ENCODE peak calls at places on chromosomes 11 and 22, in nine cellular contexts. G, W, K, J, Z, S, R, F and T are unnamed samples.

GRCh38 chr11:45098929-45099328 is 47.5 kb upstream of the PRDM11 start:
- DNase-seq in G (no peak), W (no peak), K (no peak), J (peak), Z (no peak), S (no peak), R (no peak), F (no peak), T (no peak)

GRCh38 chr22:22091400-22091878 is 108.9 kb upstream of the TOP3B start:
- DNase-seq in G (no peak), W (no peak), K (no peak), J (no peak), Z (no peak), S (no peak), R (no peak), F (no peak), T (no peak)

GRCh38 chr11:119863811-119864601 is 135.0 kb upstream of the NECTIN1 start:
- DNase-seq in G (no peak), W (no peak), K (no peak), J (no peak), Z (peak), S (no peak), R (no peak), F (no peak), T (peak)

GRCh38 chr11:72039108-72039850 is 40.6 kb downstream of the IL18BP start:
- DNase-seq in G (no peak), W (peak), K (no peak), J (peak), Z (peak), S (no peak), R (no peak), F (no peak), T (no peak)

GRCh38 chr22:23090079-23090835 is 19.9 kb downstream of the GNAZ start:
- DNase-seq in G (no peak), W (no peak), K (no peak), J (no peak), Z (no peak), S (no peak), R (no peak), F (no peak), T (no peak)

GRCh38 chr11:2380807-2381350 is 3.8 kb downstream of the CD81 start:
- DNase-seq in G (no peak), W (peak), K (no peak), J (peak), Z (no peak), S (no peak), R (no peak), F (no peak), T (peak)

GRCh38 chr11:118572075-118572913 is at the start of gene ARCN1:
- DNase-seq in G (peak), W (peak), K (peak), J (peak), Z (peak), S (peak), R (peak), F (peak), T (peak)

GRCh38 chr11:75814369-75814685 is 683 bp upstream of the UVRAG start:
- DNase-seq in G (no peak), W (no peak), K (no peak), J (no peak), Z (no peak), S (no peak), R (no peak), F (peak), T (no peak)

GRCh38 chr22:22940961-22941605 is 53.5 kb downstream of the IGLL5 start:
- DNase-seq in G (no peak), W (no peak), K (no peak), J (no peak), Z (no peak), S (no peak), R (no peak), F (no peak), T (no peak)

GRCh38 chr11:35017528-35018342 is 101.3 kb downstream of the PDHX start:
- DNase-seq in G (no peak), W (no peak), K (no peak), J (no peak), Z (no peak), S (no peak), R (no peak), F (no peak), T (no peak)

GRCh38 chr22:44410396-44411056 is 87.5 kb downstream of the RTL6 start:
- DNase-seq in G (no peak), W (peak), K (no peak), J (no peak), Z (no peak), S (no peak), R (no peak), F (no peak), T (peak)

GRCh38 chr22:21450320-21450831 is 16.8 kb upstream of the TMEM191C start:
- DNase-seq in G (no peak), W (peak), K (peak), J (peak), Z (no peak), S (no peak), R (no peak), F (no peak), T (peak)

GRCh38 chr11:7690648-7691047 is 15.6 kb downstream of the OVCH2 start:
- DNase-seq in G (no peak), W (no peak), K (no peak), J (no peak), Z (no peak), S (no peak), R (no peak), F (no peak), T (no peak)

GRCh38 chr11:72012897-72013721 is 14.4 kb downstream of the IL18BP start:
- DNase-seq in G (no peak), W (peak), K (no peak), J (peak), Z (no peak), S (peak), R (no peak), F (no peak), T (no peak)

GRCh38 chr11:8033791-8034585 is 46.9 kb downstream of the EIF3F start:
- DNase-seq in G (no peak), W (no peak), K (no peak), J (no peak), Z (no peak), S (no peak), R (no peak), F (no peak), T (peak)

GRCh38 chr11:76830639-76831312 is 29.9 kb upstream of the ACER3 start:
- DNase-seq in G (no peak), W (no peak), K (no peak), J (no peak), Z (no peak), S (no peak), R (no peak), F (no peak), T (no peak)

GRCh38 chr11:105296806-105297205 is 157.2 kb upstream of the CARD18 start:
- DNase-seq in G (no peak), W (no peak), K (no peak), J (no peak), Z (no peak), S (no peak), R (no peak), F (no peak), T (no peak)

GRCh38 chr11:30447246-30447645 is 124.3 kb downstream of the ARL14EP start:
- DNase-seq in G (no peak), W (no peak), K (no peak), J (no peak), Z (no peak), S (no peak), R (no peak), F (no peak), T (no peak)

GRCh38 chr22:44023404-44024287 is 456 bp upstream of the PARVB start:
- DNase-seq in G (peak), W (peak), K (peak), J (peak), Z (no peak), S (peak), R (no peak), F (peak), T (peak)

GRCh38 chr11:127998421-127998820 is 588.9 kb downstream of the ETS1 start:
- DNase-seq in G (no peak), W (no peak), K (no peak), J (no peak), Z (no peak), S (no peak), R (no peak), F (no peak), T (no peak)

GRCh38 chr11:75480890-75481190 is 44.9 kb downstream of the GDPD5 start:
- DNase-seq in G (no peak), W (no peak), K (no peak), J (no peak), Z (no peak), S (no peak), R (no peak), F (no peak), T (no peak)

GRCh38 chr11:121106812-121107211 is 5.8 kb downstream of the TECTA start:
- DNase-seq in G (no peak), W (no peak), K (no peak), J (no peak), Z (no peak), S (no peak), R (no peak), F (no peak), T (no peak)

GRCh38 chr11:1728281-1728680 is 22.1 kb downstream of the IFITM10 start:
- DNase-seq in G (no peak), W (no peak), K (no peak), J (no peak), Z (no peak), S (no peak), R (no peak), F (no peak), T (no peak)

GRCh38 chr22:40449676-40450035 is 79.3 kb downstream of the SGSM3 start:
- DNase-seq in G (no peak), W (no peak), K (peak), J (no peak), Z (no peak), S (no peak), R (no peak), F (no peak), T (no peak)

GRCh38 chr11:353315-353857 is 15.9 kb upstream of the B4GALNT4 start:
- DNase-seq in G (no peak), W (peak), K (no peak), J (peak), Z (no peak), S (no peak), R (no peak), F (no peak), T (peak)

GRCh38 chr11:74932169-74932568 is 16.7 kb downstream of the XRRA1 start:
- DNase-seq in G (no peak), W (no peak), K (no peak), J (no peak), Z (no peak), S (no peak), R (no peak), F (no peak), T (no peak)

GRCh38 chr11:47572715-47573255 is 6.0 kb downstream of the KBTBD4 start:
- DNase-seq in G (no peak), W (peak), K (no peak), J (no peak), Z (no peak), S (no peak), R (no peak), F (no peak), T (no peak)

GRCh38 chr11:76551400-76551799 is 106.6 kb downstream of the EMSY start:
- DNase-seq in G (no peak), W (no peak), K (no peak), J (no peak), Z (no peak), S (no peak), R (no peak), F (no peak), T (no peak)

GRCh38 chr11:115672999-115673411 is 168.8 kb upstream of the CADM1 start:
- DNase-seq in G (no peak), W (no peak), K (no peak), J (peak), Z (no peak), S (no peak), R (no peak), F (no peak), T (no peak)

GRCh38 chr11:65047581-65048422 is 6.8 kb downstream of the SAC3D1 start:
- DNase-seq in G (no peak), W (peak), K (no peak), J (no peak), Z (no peak), S (no peak), R (no peak), F (no peak), T (peak)